ENCODE peak calls at places on chromosomes 4 and X, in five cellular contexts. D is progenitor cell of endocrine pancreas, A is right atrium auricular region, Q is neural progenitor cell, N is astrocyte of the spinal cord. S is an unnamed sample.

GRCh38 chr4:180099962-180100361 is 2143.2 kb upstream of the TENM3 start:
- DNase-seq in D (no peak), A (no peak), Q (no peak), N (no peak), S (no peak)

GRCh38 chr4:67873116-67873515 is 10.7 kb downstream of the TMPRSS11D start:
- DNase-seq in D (no peak), A (no peak), Q (no peak), N (no peak), S (no peak)

GRCh38 chr4:182143086-182143821 is 99.9 kb upstream of the TENM3 start:
- DNase-seq in D (no peak), A (no peak), Q (peak), N (peak), S (peak)

GRCh38 chrX:104987063-104987462 is 233.4 kb downstream of the TEX13A start:
- DNase-seq in D (no peak), A (no peak), Q (no peak), N (peak), S (peak)

GRCh38 chrX:68728186-68728585 is 80.7 kb downstream of the STARD8 start:
- DNase-seq in D (no peak), A (no peak), Q (no peak), N (no peak), S (no peak)

GRCh38 chr4:78797777-78798284 is 21.7 kb downstream of the BMP2K start:
- DNase-seq in D (no peak), A (no peak), Q (no peak), N (no peak), S (no peak)

GRCh38 chr4:159401791-159402380 is 299.0 kb downstream of the RAPGEF2 start:
- DNase-seq in D (no peak), A (no peak), Q (peak), N (peak), S (peak)

GRCh38 chr4:172650758-172651495 is 517.7 kb upstream of the GALNT7 start:
- DNase-seq in D (no peak), A (no peak), Q (no peak), N (no peak), S (no peak)

GRCh38 chr4:74181225-74181624 is 23.3 kb downstream of the MTHFD2L start:
- DNase-seq in D (no peak), A (no peak), Q (no peak), N (peak), S (no peak)

GRCh38 chr4:52199574-52200338 is 148.7 kb downstream of the SPATA18 start:
- DNase-seq in D (no peak), A (no peak), Q (no peak), N (peak), S (peak)

GRCh38 chr4:167541286-167541685 is 307.0 kb upstream of the SPOCK3 start:
- DNase-seq in D (no peak), A (no peak), Q (no peak), N (no peak), S (no peak)

GRCh38 chr4:24973471-24974251 is 57.1 kb downstream of the LGI2 start:
- DNase-seq in D (no peak), A (peak), Q (no peak), N (no peak), S (peak)

GRCh38 chrX:74171465-74171864 is 132.5 kb upstream of the ZCCHC13 start:
- DNase-seq in D (no peak), A (no peak), Q (no peak), N (no peak), S (no peak)

GRCh38 chr4:137531951-137532868 is at the start of gene PCDH18:
- DNase-seq in D (peak), A (peak), Q (peak), N (peak), S (peak)

GRCh38 chr4:184310881-184311709 is 93.4 kb upstream of the ENPP6 start:
- DNase-seq in D (no peak), A (peak), Q (no peak), N (no peak), S (no peak)

GRCh38 chr4:184313058-184313709 is 95.5 kb upstream of the ENPP6 start:
- DNase-seq in D (no peak), A (peak), Q (no peak), N (no peak), S (no peak)

GRCh38 chr4:184312126-184312525 is 94.5 kb upstream of the ENPP6 start:
- DNase-seq in D (no peak), A (peak), Q (no peak), N (no peak), S (no peak)

GRCh38 chr4:184309241-184310170 is 91.8 kb upstream of the ENPP6 start:
- DNase-seq in D (no peak), A (no peak), Q (no peak), N (no peak), S (no peak)

DNA sequence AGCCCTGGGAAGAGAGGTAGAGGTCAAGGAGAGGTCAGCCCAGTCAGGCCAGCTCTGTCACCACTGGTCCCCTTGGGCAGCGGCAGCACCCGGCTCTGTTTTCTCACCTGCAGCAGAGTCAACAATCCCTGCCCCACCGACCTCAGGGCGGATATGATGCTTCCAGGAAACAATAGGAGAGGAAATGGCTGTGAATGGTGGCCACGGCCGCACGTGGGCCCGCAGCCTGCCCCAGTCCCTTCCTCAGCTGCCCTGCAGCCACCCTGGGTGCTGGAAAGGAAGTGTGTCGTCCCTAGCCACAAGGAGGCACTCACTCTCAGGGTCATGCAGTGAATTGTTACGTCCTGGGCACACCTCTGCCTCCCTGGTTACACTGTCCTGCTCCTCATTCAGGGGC is 92.5 kb upstream of the ENPP6 start:
- DNase-seq in D (no peak), A (no peak), Q (no peak), N (no peak), S (peak)
- TF ChIP-seq CTCF in D (no peak), A (peak), Q (peak), N (peak), S (no peak)

GRCh38 chr4:82721819-82722423 is 76.7 kb downstream of the SCD5 start:
- DNase-seq in D (no peak), A (no peak), Q (peak), N (no peak), S (peak)
- TF ChIP-seq CTCF in D (peak), A (peak), Q (peak), N (peak), S (peak)

DNA sequence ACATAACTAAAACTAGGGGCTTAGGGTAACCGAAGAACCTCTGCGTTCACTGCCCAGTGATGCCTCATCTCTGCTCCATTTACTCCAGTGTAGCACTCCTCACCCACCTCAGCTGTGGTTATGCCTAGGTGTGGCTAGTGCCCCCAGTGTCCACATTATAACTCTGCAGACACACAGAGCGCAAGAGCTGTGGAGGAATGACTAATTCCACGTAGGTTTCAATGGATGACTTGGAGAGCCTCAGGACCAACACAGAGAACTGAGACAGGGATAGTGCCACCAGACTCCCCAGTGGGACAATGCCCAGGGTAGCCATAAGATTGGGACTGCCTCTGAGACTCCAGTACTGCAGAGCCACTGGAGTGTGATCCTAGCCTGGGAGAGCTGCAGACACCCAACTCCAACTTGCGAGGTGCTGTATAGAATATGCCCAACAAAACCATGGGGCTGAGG is 542.4 kb upstream of the DIPK2B start:
- DNase-seq in D (no peak), A (no peak), Q (no peak), N (peak), S (peak)
- TF ChIP-seq CTCF in D (no peak), A (no peak), Q (no peak), N (peak), S (peak)

GRCh38 chr4:155026715-155027114 is 181.7 kb upstream of the NPY2R start:
- DNase-seq in D (no peak), A (no peak), Q (no peak), N (no peak), S (no peak)

DNA sequence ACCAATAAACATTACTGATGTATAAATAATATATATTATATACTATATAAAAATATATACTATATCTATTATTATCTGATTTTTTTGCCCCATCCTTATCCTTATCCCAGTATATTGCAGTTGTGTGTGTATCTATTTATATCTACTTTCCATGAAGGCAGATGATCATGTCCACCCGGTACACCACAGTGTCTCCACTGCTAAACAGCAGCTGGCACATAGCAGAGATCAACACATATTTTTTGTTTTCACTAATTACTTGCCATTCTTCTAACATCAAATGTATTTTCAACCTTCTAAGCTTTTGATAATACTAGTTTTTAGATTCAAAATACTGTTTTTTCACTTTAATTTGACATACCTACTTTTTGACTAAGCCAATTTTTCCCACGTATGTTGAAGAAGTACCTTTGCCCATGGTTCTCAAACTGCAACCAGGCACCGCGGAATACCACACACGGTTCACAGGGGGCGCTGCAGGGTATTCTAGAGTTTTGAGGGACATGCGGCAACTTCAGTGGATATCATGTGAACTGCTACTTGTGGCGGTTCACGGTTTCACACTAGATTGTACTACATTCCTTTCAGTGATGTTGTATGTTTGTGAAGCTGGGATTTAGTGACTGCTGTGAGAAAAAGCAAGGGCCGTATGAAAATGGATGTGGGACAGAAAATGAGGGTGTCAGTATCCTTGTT is 182.5 kb upstream of the NPY2R start:
- DNase-seq in D (peak), A (no peak), Q (peak), N (peak), S (peak)
- TF ChIP-seq CTCF in D (peak), A (peak), Q (peak), N (peak), S (no peak)